ENCODE peak calls at places on chromosomes 16 and 17, in seven cellular contexts. P, X, S, B, Y, A and M are unnamed samples.

GRCh38 chr17:38325221-38325851 is 18.4 kb downstream of the GPR179 start:
- DNase-seq in P (no peak), X (no peak), S (peak), B (peak), Y (no peak), A (no peak), M (no peak)

GRCh38 chr16:85675528-85675927 is 13.2 kb downstream of the GINS2 start:
- DNase-seq in P (no peak), X (peak), S (no peak), B (peak), Y (no peak), A (no peak), M (peak)

GRCh38 chr17:44115585-44116415 is 7.6 kb downstream of the HDAC5 start:
- DNase-seq in P (no peak), X (peak), S (peak), B (no peak), Y (no peak), A (peak), M (peak)

GRCh38 chr17:77140878-77141767 is at the start of gene SEC14L1:
- DNase-seq in P (peak), X (peak), S (peak), B (peak), Y (peak), A (peak), M (peak)

GRCh38 chr17:2709173-2709661 is 2.3 kb downstream of the CLUH start:
- DNase-seq in P (peak), X (no peak), S (peak), B (peak), Y (no peak), A (peak), M (no peak)

GRCh38 chr17:5789443-5789842 is 205.1 kb upstream of the NLRP1 start:
- DNase-seq in P (no peak), X (no peak), S (no peak), B (no peak), Y (no peak), A (no peak), M (no peak)

GRCh38 chr17:79141578-79142338 is 67.1 kb downstream of the ENGASE start:
- DNase-seq in P (no peak), X (no peak), S (no peak), B (no peak), Y (no peak), A (no peak), M (no peak)

GRCh38 chr17:40548982-40549680 is 16.1 kb downstream of the CCR7 start:
- DNase-seq in P (peak), X (peak), S (peak), B (no peak), Y (no peak), A (no peak), M (peak)

GRCh38 chr16:3908951-3909437 is 28.5 kb upstream of the CREBBP start:
- DNase-seq in P (no peak), X (no peak), S (no peak), B (no peak), Y (no peak), A (no peak), M (no peak)

GRCh38 chr17:73003487-73003886 is 89.0 kb downstream of the SLC39A11 start:
- DNase-seq in P (peak), X (no peak), S (no peak), B (no peak), Y (no peak), A (no peak), M (no peak)

GRCh38 chr17:77480509-77481215 is 339.9 kb downstream of the SEC14L1 start:
- DNase-seq in P (no peak), X (no peak), S (no peak), B (no peak), Y (no peak), A (no peak), M (no peak)

GRCh38 chr16:27762441-27762840 is 212.5 kb downstream of the KATNIP start:
- DNase-seq in P (no peak), X (peak), S (no peak), B (no peak), Y (no peak), A (no peak), M (peak)

GRCh38 chr17:14299261-14300093 is 1.4 kb upstream of the HS3ST3B1 start:
- DNase-seq in P (no peak), X (peak), S (peak), B (no peak), Y (peak), A (no peak), M (no peak)

GRCh38 chr16:85321856-85322271 is 209.6 kb upstream of the CIBAR2 start:
- DNase-seq in P (no peak), X (peak), S (peak), B (no peak), Y (peak), A (no peak), M (peak)

GRCh38 chr16:87114832-87115231 is 202.4 kb downstream of the C16orf95 start:
- DNase-seq in P (no peak), X (no peak), S (no peak), B (no peak), Y (no peak), A (no peak), M (no peak)

GRCh38 chr17:13541032-13541480 is 60.7 kb downstream of the HS3ST3A1 start:
- DNase-seq in P (peak), X (peak), S (no peak), B (no peak), Y (no peak), A (no peak), M (peak)

GRCh38 chr17:33284022-33284421 is 9.1 kb downstream of the ASIC2 start:
- DNase-seq in P (peak), X (peak), S (peak), B (no peak), Y (no peak), A (no peak), M (peak)

GRCh38 chr17:8839410-8839935 is 28.0 kb downstream of the PIK3R6 start:
- DNase-seq in P (no peak), X (no peak), S (no peak), B (no peak), Y (no peak), A (no peak), M (no peak)

GRCh38 chr17:3534881-3535252 is 22.7 kb downstream of the TRPV3 start:
- DNase-seq in P (no peak), X (peak), S (no peak), B (no peak), Y (peak), A (peak), M (no peak)

DNA sequence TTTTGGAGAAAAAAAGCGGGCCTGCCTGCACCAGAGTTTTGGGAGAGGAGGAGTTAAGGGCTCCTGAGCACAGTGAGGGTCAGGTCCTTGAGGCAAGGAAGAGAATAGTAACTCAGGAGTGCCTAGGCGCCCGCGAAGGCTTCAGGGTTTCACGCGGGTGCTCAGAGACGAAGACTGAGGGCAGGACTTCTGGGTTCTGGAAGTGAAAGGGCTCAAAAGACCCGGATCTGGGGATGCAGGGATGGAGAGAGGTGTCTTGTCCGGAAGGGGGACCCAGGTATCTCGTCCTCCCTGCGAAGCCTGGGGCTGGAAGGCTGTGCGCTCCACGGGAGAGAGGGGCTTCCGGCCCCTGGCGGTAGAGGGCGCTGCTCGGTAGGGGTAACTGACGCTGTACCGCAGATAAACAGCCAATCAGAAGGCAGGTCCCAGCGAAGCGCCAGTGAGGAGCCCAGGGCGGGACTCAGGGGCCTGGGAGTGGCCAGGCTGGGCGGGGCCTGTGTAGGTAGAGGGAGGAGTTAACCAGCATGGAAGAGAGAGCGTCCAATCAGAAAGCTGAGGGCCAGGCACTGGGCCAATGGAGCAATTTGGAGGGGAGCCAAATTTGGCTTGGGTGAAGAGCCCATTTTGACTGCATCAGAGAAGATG is 729 bp downstream of the TGFB1I1 start:
- DNase-seq in P (peak), X (peak), S (peak), B (no peak), Y (peak), A (no peak), M (peak)
- TF ChIP-seq CTCF in P (peak), X (peak), S (no peak), B (peak), Y (peak), A (peak), M (peak)

DNA sequence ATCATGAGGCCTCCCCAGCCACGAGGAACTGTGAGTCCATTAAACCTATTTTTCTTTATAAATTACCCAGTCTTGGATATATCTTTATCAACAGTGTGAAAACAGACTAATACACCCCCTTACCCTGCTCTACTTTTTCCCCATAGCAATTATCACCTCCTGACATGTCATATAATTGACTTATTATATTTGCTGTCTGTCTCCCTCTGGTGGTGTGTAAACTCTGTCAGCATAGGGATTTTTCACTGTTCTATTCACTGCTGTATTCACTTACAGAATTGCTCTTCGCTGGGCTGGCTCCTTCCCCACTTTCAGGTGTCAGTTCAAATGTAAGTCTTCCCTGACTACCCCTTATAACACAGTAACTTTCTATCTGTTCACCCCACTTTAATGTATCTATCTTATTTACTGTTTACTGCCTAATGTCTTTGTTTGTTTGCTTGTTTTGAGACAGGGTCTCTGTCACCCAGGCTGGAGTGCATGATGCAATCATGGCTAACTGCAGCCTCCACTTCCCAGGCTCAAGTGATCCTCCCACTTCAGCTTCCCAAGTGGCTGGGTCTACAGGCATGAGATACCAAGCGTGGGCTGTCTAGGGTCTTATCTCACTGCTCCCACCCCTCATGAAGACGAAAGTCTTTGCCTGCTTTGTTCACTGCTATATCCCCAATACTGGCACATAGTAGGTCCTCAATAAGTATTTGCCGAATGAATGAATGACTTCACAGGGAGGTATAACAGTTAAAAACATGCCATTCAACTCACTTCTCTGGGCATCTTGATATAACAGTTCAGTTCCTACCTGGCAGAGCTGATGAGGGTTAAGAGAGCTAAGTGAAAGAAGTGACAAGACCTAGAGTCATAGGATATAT is 52.4 kb upstream of the CDH3 start:
- DNase-seq in P (no peak), X (peak), S (no peak), B (peak), Y (no peak), A (peak), M (no peak)
- TF ChIP-seq CTCF in P (peak), X (peak), S (no peak), B (peak), Y (no peak), A (no peak), M (peak)

GRCh38 chr17:80891096-80892018 is 100.3 kb upstream of the CHMP6 start:
- DNase-seq in P (peak), X (peak), S (no peak), B (no peak), Y (no peak), A (peak), M (peak)
- TF ChIP-seq CTCF in P (peak), X (peak), S (no peak), B (peak), Y (no peak), A (peak), M (peak)

GRCh38 chr17:61240851-61241468 is 158.7 kb upstream of the TBX2 start:
- DNase-seq in P (no peak), X (no peak), S (no peak), B (no peak), Y (no peak), A (no peak), M (no peak)

GRCh38 chr17:61239261-61239660 is 160.4 kb upstream of the TBX2 start:
- DNase-seq in P (no peak), X (no peak), S (no peak), B (no peak), Y (no peak), A (no peak), M (no peak)

GRCh38 chr17:61237275-61237674 is 162.4 kb upstream of the TBX2 start:
- DNase-seq in P (no peak), X (no peak), S (no peak), B (no peak), Y (no peak), A (no peak), M (no peak)

GRCh38 chr17:61238455-61238933 is 161.1 kb upstream of the TBX2 start:
- DNase-seq in P (no peak), X (no peak), S (peak), B (no peak), Y (no peak), A (no peak), M (no peak)

DNA sequence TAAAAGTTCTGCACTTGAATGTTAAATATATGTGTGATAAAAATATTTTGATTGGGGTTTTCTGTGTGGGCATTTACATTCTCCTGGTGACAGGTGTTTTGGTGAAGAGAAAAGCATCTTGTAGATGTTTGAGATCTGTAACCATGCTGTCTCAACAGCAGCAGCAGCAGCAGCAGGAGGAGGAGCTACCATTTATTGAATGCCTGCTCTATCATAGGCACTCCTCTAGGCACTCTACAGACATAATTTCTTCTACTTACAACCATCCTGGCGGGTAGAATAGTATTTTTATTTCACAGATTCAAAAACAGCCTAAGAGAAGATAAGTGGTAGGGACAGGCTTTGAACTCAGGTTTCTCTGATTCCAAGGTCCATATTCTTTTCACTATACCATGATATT is 159.7 kb upstream of the TBX2 start:
- DNase-seq in P (no peak), X (no peak), S (no peak), B (no peak), Y (no peak), A (no peak), M (no peak)
- TF ChIP-seq CTCF in P (no peak), X (no peak), S (no peak), B (no peak), Y (no peak), A (no peak), M (no peak)

DNA sequence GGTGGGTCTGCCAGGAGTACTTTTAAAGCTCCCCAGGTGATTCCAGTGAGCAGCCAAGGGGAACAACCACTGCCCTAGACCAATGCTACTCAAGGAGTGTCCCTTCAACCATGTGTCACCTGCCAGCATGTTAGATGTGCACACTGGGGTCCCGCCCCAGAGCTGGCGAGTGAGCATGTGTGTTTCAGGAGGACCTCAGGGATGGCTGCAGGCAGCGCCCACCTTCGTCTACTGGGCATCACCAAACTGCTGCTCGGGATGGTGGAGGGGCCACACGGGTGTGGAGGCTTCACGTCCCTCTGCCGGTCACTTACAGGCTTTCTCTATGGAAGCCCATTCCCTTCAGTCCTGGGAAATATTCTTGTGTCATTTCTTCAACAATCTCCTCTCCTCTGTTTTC is 29.0 kb upstream of the DOC2B start:
- DNase-seq in P (no peak), X (no peak), S (no peak), B (no peak), Y (no peak), A (no peak), M (no peak)
- TF ChIP-seq CTCF in P (no peak), X (no peak), S (no peak), B (no peak), Y (no peak), A (no peak), M (no peak)

GRCh38 chr17:50576864-50577263 is 16.3 kb downstream of the CACNA1G start:
- DNase-seq in P (no peak), X (no peak), S (no peak), B (no peak), Y (no peak), A (no peak), M (no peak)
- TF ChIP-seq CTCF in P (no peak), X (no peak), S (no peak), B (no peak), Y (no peak), A (no peak), M (no peak)

DNA sequence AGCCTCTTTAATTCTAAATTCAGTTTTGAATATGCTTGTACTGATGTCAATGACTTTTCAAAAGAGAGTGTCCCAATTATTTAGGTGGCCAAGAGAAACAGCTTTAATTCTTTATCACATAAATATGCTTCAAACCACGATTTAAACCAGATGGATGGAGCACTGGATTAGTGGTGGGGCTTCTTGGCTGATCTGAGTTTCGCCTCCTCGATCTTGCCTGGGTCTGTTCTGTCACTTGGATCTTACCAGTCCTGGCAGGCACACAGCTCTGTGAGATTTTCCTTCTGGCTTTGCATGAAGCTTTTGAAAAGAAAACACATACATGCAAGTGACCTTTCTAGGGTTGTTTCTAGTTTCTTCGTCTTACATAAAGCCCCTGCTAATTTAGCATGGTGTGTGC is 467.8 kb downstream of the MAF start:
- DNase-seq in P (no peak), X (no peak), S (peak), B (no peak), Y (no peak), A (no peak), M (no peak)
- TF ChIP-seq CTCF in P (no peak), X (no peak), S (no peak), B (no peak), Y (no peak), A (no peak), M (no peak)

GRCh38 chr16:57946181-57946801 is 24.6 kb downstream of the CNGB1 start:
- DNase-seq in P (no peak), X (no peak), S (no peak), B (no peak), Y (no peak), A (no peak), M (no peak)

GRCh38 chr16:57948027-57948426 is 22.9 kb downstream of the CNGB1 start:
- DNase-seq in P (no peak), X (no peak), S (no peak), B (no peak), Y (no peak), A (no peak), M (no peak)

GRCh38 chr16:57944961-57945739 is 25.8 kb downstream of the CNGB1 start:
- DNase-seq in P (no peak), X (no peak), S (no peak), B (no peak), Y (no peak), A (no peak), M (no peak)

GRCh38 chr16:57949013-57949412 is 21.9 kb downstream of the CNGB1 start:
- DNase-seq in P (no peak), X (no peak), S (no peak), B (no peak), Y (no peak), A (no peak), M (no peak)

DNA sequence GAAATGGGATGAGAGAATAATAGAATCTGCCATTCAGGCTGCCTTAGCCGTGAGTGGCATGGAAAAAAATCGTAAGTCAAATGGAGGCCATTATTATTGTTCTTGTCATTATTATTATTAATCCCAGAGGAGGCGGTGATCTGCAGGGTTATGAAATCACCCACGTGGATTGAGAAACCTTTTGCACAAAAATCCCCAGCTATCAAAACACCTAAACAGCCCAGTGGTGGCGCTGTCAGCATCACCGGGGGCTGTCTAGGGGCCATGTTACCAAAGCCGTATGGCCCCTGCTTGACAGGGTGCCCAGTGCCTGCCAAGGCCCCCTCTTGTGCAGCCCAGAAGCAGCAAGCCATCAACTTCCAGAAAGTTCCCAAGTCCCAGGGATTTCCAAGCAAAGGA is 25.2 kb downstream of the CNGB1 start:
- DNase-seq in P (no peak), X (peak), S (no peak), B (no peak), Y (no peak), A (no peak), M (no peak)
- TF ChIP-seq CTCF in P (no peak), X (peak), S (no peak), B (peak), Y (no peak), A (no peak), M (peak)